ENCODE peak calls at places on chromosomes 6 and 20, in eight cellular contexts. One of them, this sample, is unnamed.
A peak's percentile ranks its signal among the peaks of the same experiment; 100 is the strongest.

GRCh38 chr20:51014797-51015722 is 7.8 kb downstream of the KCNG1 start:
- DNase-seq in germinal center: peak; percentile 51
- DNase-seq in SW 1271: no peak
- DNase-seq in brain pericyte: no peak
- DNase-seq in astrocyte of the cerebellum: peak; percentile 57
- DNase-seq in substantia nigra: no peak
- DNase-seq in activated T-cell treated with anti-CD3 and anti-CD28 coated beads, Interleukin-2, amount 50 U/mL, for 72 hours: peak; percentile 29
- DNase-seq in WTC11: peak; percentile 89
- DNase-seq in this sample: peak; percentile 85

GRCh38 chr6:21997414-21998037 is 299.3 kb downstream of the PRL start:
- DNase-seq in germinal center: no peak
- DNase-seq in SW 1271: no peak
- DNase-seq in brain pericyte: no peak
- DNase-seq in astrocyte of the cerebellum: no peak
- DNase-seq in substantia nigra: no peak
- DNase-seq in activated T-cell treated with anti-CD3 and anti-CD28 coated beads, Interleukin-2, amount 50 U/mL, for 72 hours: no peak
- DNase-seq in WTC11: no peak
- DNase-seq in this sample: no peak

GRCh38 chr20:41279546-41280225 is 37.8 kb downstream of the ZHX3 start:
- DNase-seq in germinal center: no peak
- DNase-seq in SW 1271: no peak
- DNase-seq in brain pericyte: no peak
- DNase-seq in astrocyte of the cerebellum: no peak
- DNase-seq in substantia nigra: no peak
- DNase-seq in activated T-cell treated with anti-CD3 and anti-CD28 coated beads, Interleukin-2, amount 50 U/mL, for 72 hours: no peak
- DNase-seq in WTC11: no peak
- DNase-seq in this sample: no peak

GRCh38 chr20:14583413-14583812 is 246.0 kb upstream of the FLRT3 start:
- DNase-seq in germinal center: no peak
- DNase-seq in SW 1271: no peak
- DNase-seq in brain pericyte: no peak
- DNase-seq in astrocyte of the cerebellum: no peak
- DNase-seq in substantia nigra: no peak
- DNase-seq in activated T-cell treated with anti-CD3 and anti-CD28 coated beads, Interleukin-2, amount 50 U/mL, for 72 hours: no peak
- DNase-seq in WTC11: no peak
- DNase-seq in this sample: peak; percentile 14

GRCh38 chr6:158002249-158002950 is 20.7 kb downstream of the SYNJ2 start:
- DNase-seq in germinal center: no peak
- DNase-seq in SW 1271: no peak
- DNase-seq in brain pericyte: no peak
- DNase-seq in astrocyte of the cerebellum: no peak
- DNase-seq in substantia nigra: no peak
- DNase-seq in activated T-cell treated with anti-CD3 and anti-CD28 coated beads, Interleukin-2, amount 50 U/mL, for 72 hours: no peak
- DNase-seq in WTC11: no peak
- DNase-seq in this sample: no peak

GRCh38 chr6:89313006-89313405 is 2.1 kb downstream of the GABRR2 start:
- DNase-seq in germinal center: no peak
- DNase-seq in SW 1271: no peak
- DNase-seq in brain pericyte: no peak
- DNase-seq in astrocyte of the cerebellum: peak; percentile 93
- DNase-seq in substantia nigra: no peak
- DNase-seq in activated T-cell treated with anti-CD3 and anti-CD28 coated beads, Interleukin-2, amount 50 U/mL, for 72 hours: no peak
- DNase-seq in WTC11: no peak
- DNase-seq in this sample: peak; percentile 56

GRCh38 chr6:108560463-108561308 is at the start of gene FOXO3:
- DNase-seq in germinal center: peak; percentile 45
- DNase-seq in SW 1271: peak; percentile 58
- DNase-seq in brain pericyte: peak; percentile 57
- DNase-seq in astrocyte of the cerebellum: peak; percentile 66
- DNase-seq in substantia nigra: peak; percentile 59
- DNase-seq in activated T-cell treated with anti-CD3 and anti-CD28 coated beads, Interleukin-2, amount 50 U/mL, for 72 hours: peak; percentile 67
- DNase-seq in WTC11: peak; percentile 89
- DNase-seq in this sample: no peak

GRCh38 chr6:35727206-35727934 is 9.5 kb upstream of the ARMC12 start:
- DNase-seq in germinal center: peak; percentile 57
- DNase-seq in SW 1271: peak; percentile 42
- DNase-seq in brain pericyte: peak; percentile 84
- DNase-seq in astrocyte of the cerebellum: no peak
- DNase-seq in substantia nigra: no peak
- DNase-seq in activated T-cell treated with anti-CD3 and anti-CD28 coated beads, Interleukin-2, amount 50 U/mL, for 72 hours: no peak
- DNase-seq in WTC11: peak; percentile 78
- DNase-seq in this sample: no peak

GRCh38 chr6:131362070-131362469 is 211.0 kb upstream of the ARG1 start:
- DNase-seq in germinal center: no peak
- DNase-seq in SW 1271: no peak
- DNase-seq in brain pericyte: no peak
- DNase-seq in astrocyte of the cerebellum: no peak
- DNase-seq in substantia nigra: no peak
- DNase-seq in activated T-cell treated with anti-CD3 and anti-CD28 coated beads, Interleukin-2, amount 50 U/mL, for 72 hours: no peak
- DNase-seq in WTC11: no peak
- DNase-seq in this sample: no peak

GRCh38 chr6:19472168-19472567 is 365.0 kb upstream of the ID4 start:
- DNase-seq in germinal center: no peak
- DNase-seq in SW 1271: no peak
- DNase-seq in brain pericyte: peak; percentile 78
- DNase-seq in astrocyte of the cerebellum: peak; percentile 97
- DNase-seq in substantia nigra: no peak
- DNase-seq in activated T-cell treated with anti-CD3 and anti-CD28 coated beads, Interleukin-2, amount 50 U/mL, for 72 hours: no peak
- DNase-seq in WTC11: no peak
- DNase-seq in this sample: no peak

GRCh38 chr6:149107520-149107919 is 210.0 kb upstream of the TAB2 start:
- DNase-seq in germinal center: no peak
- DNase-seq in SW 1271: no peak
- DNase-seq in brain pericyte: no peak
- DNase-seq in astrocyte of the cerebellum: no peak
- DNase-seq in substantia nigra: no peak
- DNase-seq in activated T-cell treated with anti-CD3 and anti-CD28 coated beads, Interleukin-2, amount 50 U/mL, for 72 hours: no peak
- DNase-seq in WTC11: no peak
- DNase-seq in this sample: no peak

GRCh38 chr6:166318649-166319600 is 10.7 kb upstream of the PRR18 start:
- DNase-seq in germinal center: no peak
- DNase-seq in SW 1271: no peak
- DNase-seq in brain pericyte: no peak
- DNase-seq in astrocyte of the cerebellum: no peak
- DNase-seq in substantia nigra: no peak
- DNase-seq in activated T-cell treated with anti-CD3 and anti-CD28 coated beads, Interleukin-2, amount 50 U/mL, for 72 hours: no peak
- DNase-seq in WTC11: no peak
- DNase-seq in this sample: no peak

GRCh38 chr6:2030682-2031244 is 214.6 kb downstream of the GMDS start:
- DNase-seq in germinal center: no peak
- DNase-seq in SW 1271: no peak
- DNase-seq in brain pericyte: peak; percentile 70
- DNase-seq in astrocyte of the cerebellum: no peak
- DNase-seq in substantia nigra: no peak
- DNase-seq in activated T-cell treated with anti-CD3 and anti-CD28 coated beads, Interleukin-2, amount 50 U/mL, for 72 hours: no peak
- DNase-seq in WTC11: no peak
- DNase-seq in this sample: no peak

GRCh38 chr20:59937150-59937549 is 3.0 kb downstream of the PPP1R3D start:
- DNase-seq in germinal center: no peak
- DNase-seq in SW 1271: no peak
- DNase-seq in brain pericyte: no peak
- DNase-seq in astrocyte of the cerebellum: no peak
- DNase-seq in substantia nigra: no peak
- DNase-seq in activated T-cell treated with anti-CD3 and anti-CD28 coated beads, Interleukin-2, amount 50 U/mL, for 72 hours: no peak
- DNase-seq in WTC11: no peak
- DNase-seq in this sample: no peak

GRCh38 chr6:167683028-167683862 is 143.5 kb upstream of the AFDN start:
- DNase-seq in germinal center: no peak
- DNase-seq in SW 1271: peak; percentile 43
- DNase-seq in brain pericyte: no peak
- DNase-seq in astrocyte of the cerebellum: peak; percentile 74
- DNase-seq in substantia nigra: peak; percentile 63
- DNase-seq in activated T-cell treated with anti-CD3 and anti-CD28 coated beads, Interleukin-2, amount 50 U/mL, for 72 hours: no peak
- DNase-seq in WTC11: no peak
- DNase-seq in this sample: peak; percentile 87

GRCh38 chr6:54680531-54680930 is 166.0 kb upstream of the FAM83B start:
- DNase-seq in germinal center: no peak
- DNase-seq in SW 1271: no peak
- DNase-seq in brain pericyte: no peak
- DNase-seq in astrocyte of the cerebellum: no peak
- DNase-seq in substantia nigra: no peak
- DNase-seq in activated T-cell treated with anti-CD3 and anti-CD28 coated beads, Interleukin-2, amount 50 U/mL, for 72 hours: no peak
- DNase-seq in WTC11: no peak
- DNase-seq in this sample: no peak

GRCh38 chr6:14110001-14110818 is 7.4 kb upstream of the CD83 start:
- DNase-seq in germinal center: no peak
- DNase-seq in SW 1271: no peak
- DNase-seq in brain pericyte: no peak
- DNase-seq in astrocyte of the cerebellum: no peak
- DNase-seq in substantia nigra: no peak
- DNase-seq in activated T-cell treated with anti-CD3 and anti-CD28 coated beads, Interleukin-2, amount 50 U/mL, for 72 hours: peak; percentile 17
- DNase-seq in WTC11: no peak
- DNase-seq in this sample: no peak

GRCh38 chr20:17896247-17896723 is 72.3 kb downstream of the SNX5 start:
- DNase-seq in germinal center: no peak
- DNase-seq in SW 1271: no peak
- DNase-seq in brain pericyte: no peak
- DNase-seq in astrocyte of the cerebellum: no peak
- DNase-seq in substantia nigra: no peak
- DNase-seq in activated T-cell treated with anti-CD3 and anti-CD28 coated beads, Interleukin-2, amount 50 U/mL, for 72 hours: no peak
- DNase-seq in WTC11: no peak
- DNase-seq in this sample: no peak

GRCh38 chr6:43826739-43827138 is 56.7 kb downstream of the VEGFA start:
- DNase-seq in germinal center: no peak
- DNase-seq in SW 1271: no peak
- DNase-seq in brain pericyte: no peak
- DNase-seq in astrocyte of the cerebellum: no peak
- DNase-seq in substantia nigra: no peak
- DNase-seq in activated T-cell treated with anti-CD3 and anti-CD28 coated beads, Interleukin-2, amount 50 U/mL, for 72 hours: no peak
- DNase-seq in WTC11: no peak
- DNase-seq in this sample: no peak

GRCh38 chr6:108732101-108732870 is 115.9 kb upstream of the ARMC2 start:
- DNase-seq in germinal center: no peak
- DNase-seq in SW 1271: no peak
- DNase-seq in brain pericyte: no peak
- DNase-seq in astrocyte of the cerebellum: no peak
- DNase-seq in substantia nigra: no peak
- DNase-seq in activated T-cell treated with anti-CD3 and anti-CD28 coated beads, Interleukin-2, amount 50 U/mL, for 72 hours: no peak
- DNase-seq in WTC11: no peak
- DNase-seq in this sample: no peak

GRCh38 chr6:106254636-106255035 is 70.9 kb downstream of the ATG5 start:
- DNase-seq in germinal center: no peak
- DNase-seq in SW 1271: no peak
- DNase-seq in brain pericyte: no peak
- DNase-seq in astrocyte of the cerebellum: peak; percentile 11
- DNase-seq in substantia nigra: no peak
- DNase-seq in activated T-cell treated with anti-CD3 and anti-CD28 coated beads, Interleukin-2, amount 50 U/mL, for 72 hours: no peak
- DNase-seq in WTC11: no peak
- DNase-seq in this sample: no peak

GRCh38 chr20:45545754-45546453 is 1.3 kb downstream of the EPPIN start:
- DNase-seq in germinal center: no peak
- DNase-seq in SW 1271: no peak
- DNase-seq in brain pericyte: no peak
- DNase-seq in astrocyte of the cerebellum: no peak
- DNase-seq in substantia nigra: no peak
- DNase-seq in activated T-cell treated with anti-CD3 and anti-CD28 coated beads, Interleukin-2, amount 50 U/mL, for 72 hours: no peak
- DNase-seq in WTC11: peak; percentile 14
- DNase-seq in this sample: peak; percentile 47

GRCh38 chr20:1894471-1894950 is 696 bp upstream of the SIRPA start:
- DNase-seq in germinal center: peak; percentile 63
- DNase-seq in SW 1271: peak; percentile 17
- DNase-seq in brain pericyte: no peak
- DNase-seq in astrocyte of the cerebellum: peak; percentile 20
- DNase-seq in substantia nigra: no peak
- DNase-seq in activated T-cell treated with anti-CD3 and anti-CD28 coated beads, Interleukin-2, amount 50 U/mL, for 72 hours: peak; percentile 34
- DNase-seq in WTC11: peak; percentile 69
- DNase-seq in this sample: no peak

GRCh38 chr6:44472250-44472945 is 84.9 kb downstream of the CDC5L start:
- DNase-seq in germinal center: no peak
- DNase-seq in SW 1271: no peak
- DNase-seq in brain pericyte: no peak
- DNase-seq in astrocyte of the cerebellum: no peak
- DNase-seq in substantia nigra: no peak
- DNase-seq in activated T-cell treated with anti-CD3 and anti-CD28 coated beads, Interleukin-2, amount 50 U/mL, for 72 hours: no peak
- DNase-seq in WTC11: no peak
- DNase-seq in this sample: no peak

GRCh38 chr6:51995214-51995735 is 92.1 kb downstream of the PKHD1 start:
- DNase-seq in germinal center: no peak
- DNase-seq in SW 1271: no peak
- DNase-seq in brain pericyte: no peak
- DNase-seq in astrocyte of the cerebellum: no peak
- DNase-seq in substantia nigra: no peak
- DNase-seq in activated T-cell treated with anti-CD3 and anti-CD28 coated beads, Interleukin-2, amount 50 U/mL, for 72 hours: no peak
- DNase-seq in WTC11: no peak
- DNase-seq in this sample: no peak

GRCh38 chr6:45681860-45682488 is 304.2 kb upstream of the SUPT3H start:
- DNase-seq in germinal center: peak; percentile 75
- DNase-seq in SW 1271: no peak
- DNase-seq in brain pericyte: no peak
- DNase-seq in astrocyte of the cerebellum: no peak
- DNase-seq in substantia nigra: no peak
- DNase-seq in activated T-cell treated with anti-CD3 and anti-CD28 coated beads, Interleukin-2, amount 50 U/mL, for 72 hours: peak; percentile 59
- DNase-seq in WTC11: no peak
- DNase-seq in this sample: no peak

GRCh38 chr20:50788045-50788867 is 6.6 kb upstream of the BCAS4 start:
- DNase-seq in germinal center: no peak
- DNase-seq in SW 1271: no peak
- DNase-seq in brain pericyte: no peak
- DNase-seq in astrocyte of the cerebellum: peak; percentile 38
- DNase-seq in substantia nigra: no peak
- DNase-seq in activated T-cell treated with anti-CD3 and anti-CD28 coated beads, Interleukin-2, amount 50 U/mL, for 72 hours: no peak
- DNase-seq in WTC11: no peak
- DNase-seq in this sample: no peak

GRCh38 chr20:36162272-36162966 is 7.9 kb downstream of the EPB41L1 start:
- DNase-seq in germinal center: no peak
- DNase-seq in SW 1271: no peak
- DNase-seq in brain pericyte: no peak
- DNase-seq in astrocyte of the cerebellum: no peak
- DNase-seq in substantia nigra: no peak
- DNase-seq in activated T-cell treated with anti-CD3 and anti-CD28 coated beads, Interleukin-2, amount 50 U/mL, for 72 hours: no peak
- DNase-seq in WTC11: no peak
- DNase-seq in this sample: no peak

GRCh38 chr6:137261393-137262154 is 42.4 kb upstream of the IFNGR1 start:
- DNase-seq in germinal center: peak; percentile 30
- DNase-seq in SW 1271: no peak
- DNase-seq in brain pericyte: no peak
- DNase-seq in astrocyte of the cerebellum: no peak
- DNase-seq in substantia nigra: no peak
- DNase-seq in activated T-cell treated with anti-CD3 and anti-CD28 coated beads, Interleukin-2, amount 50 U/mL, for 72 hours: no peak
- DNase-seq in WTC11: no peak
- DNase-seq in this sample: peak; percentile 48

GRCh38 chr6:39113788-39114187 is 1.2 kb downstream of the SAYSD1 start:
- DNase-seq in germinal center: no peak
- DNase-seq in SW 1271: no peak
- DNase-seq in brain pericyte: no peak
- DNase-seq in astrocyte of the cerebellum: no peak
- DNase-seq in substantia nigra: no peak
- DNase-seq in activated T-cell treated with anti-CD3 and anti-CD28 coated beads, Interleukin-2, amount 50 U/mL, for 72 hours: no peak
- DNase-seq in WTC11: no peak
- DNase-seq in this sample: no peak

GRCh38 chr6:33147807-33148666 is 44.2 kb downstream of the COL11A2 start:
- DNase-seq in germinal center: peak; percentile 18
- DNase-seq in SW 1271: no peak
- DNase-seq in brain pericyte: no peak
- DNase-seq in astrocyte of the cerebellum: peak; percentile 32
- DNase-seq in substantia nigra: no peak
- DNase-seq in activated T-cell treated with anti-CD3 and anti-CD28 coated beads, Interleukin-2, amount 50 U/mL, for 72 hours: no peak
- DNase-seq in WTC11: no peak
- DNase-seq in this sample: peak; percentile 73

GRCh38 chr20:25020901-25021301 is 28.4 kb upstream of the APMAP start:
- DNase-seq in germinal center: no peak
- DNase-seq in SW 1271: no peak
- DNase-seq in brain pericyte: no peak
- DNase-seq in astrocyte of the cerebellum: no peak
- DNase-seq in substantia nigra: no peak
- DNase-seq in activated T-cell treated with anti-CD3 and anti-CD28 coated beads, Interleukin-2, amount 50 U/mL, for 72 hours: no peak
- DNase-seq in WTC11: no peak
- DNase-seq in this sample: no peak